ENCODE peak calls at places on chromosomes 11 and 22, in four cellular contexts. J is neural crest cell, E is activated T-cell treated with anti-CD3 and anti-CD28 coated beads for 1 hour, W is midbrain. K is an unnamed sample.

GRCh38 chr11:45144126-45145082 is 2.0 kb upstream of the PRDM11 start:
- DNase-seq in W (no peak), J (no peak), E (no peak), K (no peak)

GRCh38 chr11:134242376-134242775 is 10.8 kb downstream of the THYN1 start:
- DNase-seq in J (no peak), W (no peak), E (no peak), K (no peak)

GRCh38 chr11:69089258-69089657 is 40.5 kb downstream of the TPCN2 start:
- DNase-seq in W (no peak), E (no peak), J (no peak), K (peak)

GRCh38 chr11:45847908-45848316 is 637 bp downstream of the CRY2 start:
- DNase-seq in E (no peak), J (peak), W (peak), K (no peak)

GRCh38 chr11:69234171-69234570 is 59.8 kb upstream of the MYEOV start:
- DNase-seq in J (no peak), E (no peak), W (no peak), K (no peak)

GRCh38 chr11:134622458-134622857 is 210.4 kb upstream of the B3GAT1 start:
- DNase-seq in J (no peak), W (no peak), E (no peak), K (no peak)

GRCh38 chr11:130464289-130464812 is 15.9 kb downstream of the ADAMTS15 start:
- DNase-seq in J (no peak), W (no peak), E (no peak), K (no peak)

GRCh38 chr11:10856689-10857603 is 907 bp downstream of the ZBED5 start:
- DNase-seq in W (peak), E (no peak), J (peak), K (no peak)

GRCh38 chr22:47966316-47966715 is 1203.9 kb downstream of the TBC1D22A start:
- DNase-seq in W (no peak), E (no peak), J (no peak), K (no peak)

GRCh38 chr11:119320593-119321524 is 3.9 kb upstream of the MCAM start:
- DNase-seq in W (peak), J (peak), E (peak), K (no peak)

GRCh38 chr11:97525273-97525672 is 1135.5 kb downstream of the JRKL start:
- DNase-seq in J (no peak), E (no peak), W (no peak), K (no peak)

GRCh38 chr11:123566852-123567251 is 87.6 kb downstream of the SCN3B start:
- DNase-seq in E (no peak), J (no peak), W (no peak), K (no peak)

GRCh38 chr11:94661444-94661843 is 94.3 kb downstream of the PIWIL4 start:
- DNase-seq in J (no peak), W (no peak), E (no peak), K (no peak)

GRCh38 chr22:39290724-39291161 is 28.7 kb downstream of the RPL3 start:
- DNase-seq in E (no peak), J (no peak), W (no peak), K (no peak)